ENCODE peak calls at places on chromosomes 7 and 10, in five cellular contexts. One of them, this sample, is unnamed.

GRCh38 chr7:90830302-90830701 is 234.2 kb downstream of the CDK14 start:
- DNase-seq in colonic mucosa: no peak
- DNase-seq in IMR-90: no peak
- DNase-seq in transverse colon: no peak
- DNase-seq in uterus: no peak
- DNase-seq in this sample: no peak

GRCh38 chr10:89702121-89702480 is 711 bp downstream of the KIF20B start:
- DNase-seq in transverse colon: no peak
- DNase-seq in colonic mucosa: peak; percentile 25
- DNase-seq in uterus: no peak
- DNase-seq in IMR-90: peak; percentile 5
- DNase-seq in this sample: no peak

GRCh38 chr10:133158756-133159610 is 1.0 kb upstream of the KNDC1 start:
- DNase-seq in colonic mucosa: no peak
- DNase-seq in IMR-90: no peak
- DNase-seq in transverse colon: no peak
- DNase-seq in uterus: peak; percentile 22
- DNase-seq in this sample: peak; percentile 6

GRCh38 chr10:31884386-31884785 is 44.2 kb downstream of the ARHGAP12 start:
- DNase-seq in transverse colon: no peak
- DNase-seq in colonic mucosa: no peak
- DNase-seq in IMR-90: no peak
- DNase-seq in uterus: no peak
- DNase-seq in this sample: no peak

GRCh38 chr10:132538031-132538789 is 623 bp downstream of the INPP5A start:
- DNase-seq in colonic mucosa: no peak
- DNase-seq in uterus: peak; percentile 55
- DNase-seq in transverse colon: peak; percentile 24
- DNase-seq in IMR-90: no peak
- DNase-seq in this sample: peak; percentile 46

GRCh38 chr7:74175270-74175803 is 1.2 kb downstream of the EIF4H start:
- DNase-seq in transverse colon: no peak
- DNase-seq in uterus: no peak
- DNase-seq in colonic mucosa: peak; percentile 31
- DNase-seq in IMR-90: no peak
- DNase-seq in this sample: peak; percentile 24

GRCh38 chr10:122139627-122140151 is 131.4 kb upstream of the BTBD16 start:
- DNase-seq in transverse colon: no peak
- DNase-seq in colonic mucosa: no peak
- DNase-seq in IMR-90: no peak
- DNase-seq in uterus: peak; percentile 54
- DNase-seq in this sample: no peak

GRCh38 chr7:91656486-91657237 is 223.8 kb downstream of the MTERF1 start:
- DNase-seq in IMR-90: no peak
- DNase-seq in uterus: no peak
- DNase-seq in transverse colon: no peak
- DNase-seq in colonic mucosa: no peak
- DNase-seq in this sample: no peak

GRCh38 chr7:18570441-18570840 is 74.9 kb downstream of the HDAC9 start:
- DNase-seq in IMR-90: no peak
- DNase-seq in transverse colon: no peak
- DNase-seq in uterus: no peak
- DNase-seq in colonic mucosa: no peak
- DNase-seq in this sample: no peak

GRCh38 chr7:91162415-91162814 is 101.8 kb upstream of the FZD1 start:
- DNase-seq in IMR-90: no peak
- DNase-seq in uterus: no peak
- DNase-seq in transverse colon: no peak
- DNase-seq in colonic mucosa: no peak
- DNase-seq in this sample: no peak

GRCh38 chr7:37916017-37916672 is 472 bp downstream of the SFRP4 start:
- DNase-seq in colonic mucosa: peak; percentile 19
- DNase-seq in IMR-90: no peak
- DNase-seq in transverse colon: peak; percentile 14
- DNase-seq in uterus: peak; percentile 33
- DNase-seq in this sample: peak; percentile 17

GRCh38 chr10:70053212-70053895 is 708 bp downstream of the MACROH2A2 start:
- DNase-seq in colonic mucosa: peak; percentile 30
- DNase-seq in transverse colon: no peak
- DNase-seq in uterus: no peak
- DNase-seq in IMR-90: no peak
- DNase-seq in this sample: peak; percentile 18

GRCh38 chr10:30026578-30026977 is 32.8 kb downstream of the JCAD start:
- DNase-seq in transverse colon: no peak
- DNase-seq in IMR-90: no peak
- DNase-seq in colonic mucosa: no peak
- DNase-seq in uterus: no peak
- DNase-seq in this sample: no peak

GRCh38 chr7:422886-423225 is 96.8 kb downstream of the PDGFA start:
- DNase-seq in colonic mucosa: no peak
- DNase-seq in transverse colon: no peak
- DNase-seq in IMR-90: no peak
- DNase-seq in uterus: no peak
- DNase-seq in this sample: no peak

GRCh38 chr10:30371954-30372353 is 22.9 kb upstream of the MTPAP start:
- DNase-seq in colonic mucosa: no peak
- DNase-seq in transverse colon: no peak
- DNase-seq in uterus: no peak
- DNase-seq in IMR-90: no peak
- DNase-seq in this sample: no peak

GRCh38 chr7:130360518-130360917 is 15.9 kb downstream of the CPA5 start:
- DNase-seq in colonic mucosa: no peak
- DNase-seq in transverse colon: no peak
- DNase-seq in IMR-90: no peak
- DNase-seq in uterus: no peak
- DNase-seq in this sample: no peak

GRCh38 chr7:103395071-103395470 is 47.6 kb downstream of the PSMC2 start:
- DNase-seq in uterus: no peak
- DNase-seq in transverse colon: no peak
- DNase-seq in IMR-90: no peak
- DNase-seq in colonic mucosa: no peak
- DNase-seq in this sample: peak; percentile 61

GRCh38 chr7:133682364-133683181 is 429.7 kb downstream of the EXOC4 start:
- DNase-seq in IMR-90: no peak
- DNase-seq in transverse colon: no peak
- DNase-seq in uterus: no peak
- DNase-seq in colonic mucosa: no peak
- DNase-seq in this sample: no peak

GRCh38 chr7:135177021-135177696 is 6.7 kb upstream of the CYREN start:
- DNase-seq in colonic mucosa: no peak
- DNase-seq in transverse colon: no peak
- DNase-seq in uterus: no peak
- DNase-seq in IMR-90: no peak
- DNase-seq in this sample: no peak

GRCh38 chr10:29517352-29517923 is 117.3 kb downstream of the SVIL start:
- DNase-seq in uterus: no peak
- DNase-seq in IMR-90: peak; percentile 45
- DNase-seq in transverse colon: peak; percentile 26
- DNase-seq in colonic mucosa: peak; percentile 39
- DNase-seq in this sample: peak; percentile 20

GRCh38 chr10:45444976-45445898 is 71.2 kb downstream of the ALOX5 start:
- DNase-seq in colonic mucosa: no peak
- DNase-seq in IMR-90: no peak
- DNase-seq in uterus: no peak
- DNase-seq in transverse colon: no peak
- DNase-seq in this sample: no peak

GRCh38 chr7:127792528-127793342 is 140.7 kb downstream of the SND1 start:
- DNase-seq in IMR-90: no peak
- DNase-seq in uterus: no peak
- DNase-seq in colonic mucosa: peak; percentile 60
- DNase-seq in transverse colon: peak; percentile 20
- DNase-seq in this sample: peak; percentile 52

DNA sequence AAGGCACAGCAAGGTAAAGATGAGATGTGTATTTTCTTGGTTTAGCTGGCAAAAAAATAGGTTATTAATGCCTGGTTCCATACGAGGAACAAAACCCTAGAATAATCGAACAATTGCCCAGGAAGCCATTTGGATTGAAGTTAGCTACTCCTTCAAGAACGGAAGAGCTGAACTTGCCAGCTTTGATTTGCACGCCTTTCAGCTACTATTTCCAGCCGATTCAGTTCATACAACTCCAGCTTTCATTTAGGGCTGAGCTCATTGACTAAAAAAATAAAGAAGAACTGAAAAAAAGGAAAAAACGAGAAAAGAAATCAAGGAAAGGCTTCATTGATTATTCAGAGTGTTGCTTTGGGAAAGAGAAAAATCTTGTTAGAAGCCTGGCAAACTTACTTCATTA is 60.4 kb downstream of the PTN start:
- DNase-seq in transverse colon: no peak
- DNase-seq in colonic mucosa: no peak
- DNase-seq in uterus: no peak
- DNase-seq in IMR-90: no peak
- DNase-seq in this sample: no peak
- H3K4me1 ChIP-seq in transverse colon: no peaks in the 10 kb centered on the region
- H3K4me1 ChIP-seq in colonic mucosa: no peaks in the 10 kb centered on the region
- H3K4me1 ChIP-seq in uterus: no peaks in the 10 kb centered on the region
- H3K4me1 ChIP-seq in IMR-90: peaks cover 4% of the 10 kb centered on the region
- H3K4me1 ChIP-seq in this sample: no peaks in the 10 kb centered on the region

GRCh38 chr10:110528224-110528997 is 30.7 kb downstream of the DUSP5 start:
- DNase-seq in transverse colon: no peak
- DNase-seq in uterus: no peak
- DNase-seq in colonic mucosa: no peak
- DNase-seq in IMR-90: no peak
- DNase-seq in this sample: no peak
- H3K27me3 ChIP-seq in transverse colon: peaks cover 35% of the 10 kb centered on the region
- H3K27me3 ChIP-seq in uterus: peaks cover 2% of the 10 kb centered on the region
- H3K27me3 ChIP-seq in colonic mucosa: peaks cover 5% of the 10 kb centered on the region
- H3K27me3 ChIP-seq in IMR-90: no peaks in the 10 kb centered on the region
- H3K27me3 ChIP-seq in this sample: peaks cover 4% of the 10 kb centered on the region

DNA sequence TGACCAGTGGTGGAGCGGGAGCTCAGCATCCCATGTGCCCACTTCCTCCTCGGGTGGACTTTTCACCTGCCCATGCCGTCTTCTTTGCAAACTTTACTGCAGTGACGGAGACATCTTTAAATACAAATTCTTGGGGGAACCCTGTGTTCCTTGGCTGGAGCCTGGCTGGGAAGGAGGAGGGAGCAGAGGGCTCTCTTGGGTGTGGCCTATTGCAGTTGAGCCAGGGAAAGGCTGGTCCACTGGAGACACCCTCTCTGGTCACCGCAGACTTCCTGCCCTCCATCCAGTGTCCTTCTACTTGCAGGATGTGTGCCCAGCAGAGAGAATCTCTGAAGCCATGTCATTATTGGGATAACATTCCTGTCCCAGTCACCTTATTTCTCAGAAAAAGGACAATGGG is 67.3 kb downstream of the TCF7L2 start:
- DNase-seq in colonic mucosa: no peak
- DNase-seq in uterus: no peak
- DNase-seq in IMR-90: no peak
- DNase-seq in transverse colon: no peak
- DNase-seq in this sample: no peak
- H3K4me3 ChIP-seq in colonic mucosa: no peak overlapping the region
- H3K4me3 ChIP-seq in uterus: no peak overlapping the region
- H3K4me3 ChIP-seq in IMR-90: no peak overlapping the region
- H3K4me3 ChIP-seq in transverse colon: no peak overlapping the region
- H3K4me3 ChIP-seq in this sample: no peak overlapping the region

GRCh38 chr10:82128527-82128926 is 253.5 kb downstream of the NRG3 start:
- DNase-seq in uterus: no peak
- DNase-seq in colonic mucosa: no peak
- DNase-seq in transverse colon: no peak
- DNase-seq in IMR-90: no peak
- DNase-seq in this sample: no peak
- H3K4me1 ChIP-seq in uterus: no peaks in the 10 kb centered on the region
- H3K4me1 ChIP-seq in colonic mucosa: no peaks in the 10 kb centered on the region
- H3K4me1 ChIP-seq in transverse colon: no peaks in the 10 kb centered on the region
- H3K4me1 ChIP-seq in IMR-90: no peaks in the 10 kb centered on the region
- H3K4me1 ChIP-seq in this sample: no peaks in the 10 kb centered on the region

DNA sequence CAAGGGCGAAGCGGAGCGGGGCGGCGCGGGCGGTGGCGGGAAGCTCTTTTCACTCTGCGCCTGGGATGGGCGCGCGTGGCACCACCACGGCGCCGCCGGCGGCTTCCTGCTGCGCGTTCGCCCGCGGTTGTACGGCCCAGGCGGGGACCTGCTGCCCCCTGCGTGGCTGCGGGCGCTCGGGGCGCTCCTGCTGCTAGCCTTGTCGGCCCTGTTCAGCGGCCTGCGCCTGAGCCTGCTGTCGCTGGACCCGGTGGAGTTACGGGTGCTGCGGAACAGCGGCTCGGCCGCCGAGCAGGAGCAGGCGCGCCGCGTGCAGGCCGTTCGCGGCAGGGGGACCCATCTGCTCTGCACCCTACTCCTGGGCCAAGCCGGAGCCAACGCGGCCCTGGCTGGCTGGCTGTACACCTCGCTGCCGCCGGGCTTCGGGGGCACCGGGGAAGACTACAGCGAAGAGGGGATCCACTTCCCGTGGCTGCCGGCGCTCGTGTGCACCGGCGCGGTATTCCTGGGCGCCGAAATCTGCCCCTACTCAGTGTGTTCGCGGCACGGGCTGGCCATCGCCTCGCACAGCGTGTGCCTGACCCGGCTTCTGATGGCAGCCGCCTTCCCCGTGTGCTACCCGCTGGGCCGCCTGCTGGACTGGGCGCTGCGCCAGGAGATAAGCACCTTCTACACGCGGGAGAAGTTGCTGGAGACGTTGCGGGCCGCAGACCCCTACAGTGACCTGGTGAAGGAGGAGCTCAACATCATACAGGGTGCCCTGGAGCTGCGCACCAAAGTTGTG is 927 bp downstream of the CNNM1 start:
- DNase-seq in uterus: no peak
- DNase-seq in IMR-90: peak; percentile 4
- DNase-seq in colonic mucosa: no peak
- DNase-seq in transverse colon: no peak
- DNase-seq in this sample: no peak
- H3K27me3 ChIP-seq in uterus: no peaks in the 10 kb centered on the region
- H3K27me3 ChIP-seq in IMR-90: peaks cover 22% of the 10 kb centered on the region
- H3K27me3 ChIP-seq in colonic mucosa: peaks cover 32% of the 10 kb centered on the region
- H3K27me3 ChIP-seq in transverse colon: peaks cover 62% of the 10 kb centered on the region
- H3K27me3 ChIP-seq in this sample: peaks cover 17% of the 10 kb centered on the region

GRCh38 chr7:29480456-29480855 is 83.2 kb upstream of the PRR15 start:
- DNase-seq in transverse colon: no peak
- DNase-seq in IMR-90: no peak
- DNase-seq in colonic mucosa: no peak
- DNase-seq in uterus: peak; percentile 52
- DNase-seq in this sample: peak; percentile 49
- H3K4me3 ChIP-seq in transverse colon: peak overlapping the region; percentile 3
- H3K4me3 ChIP-seq in IMR-90: no peak overlapping the region
- H3K4me3 ChIP-seq in colonic mucosa: no peak overlapping the region
- H3K4me3 ChIP-seq in uterus: no peak overlapping the region
- H3K4me3 ChIP-seq in this sample: no peak overlapping the region